ENCODE peak calls at places on chromosomes 13 and 19, in seven cellular contexts. K is GM20000, M is AG10803, B is cardiac fibroblast, N is RWPE1, U is sigmoid colon, Y is B cell. T is an unnamed sample.

GRCh38 chr13:21338651-21339278 is 120.3 kb downstream of the ZDHHC20 start:
- DNase-seq in B (no peak), M (no peak), U (no peak), Y (no peak), N (no peak), K (no peak), T (no peak)

GRCh38 chr19:32901504-32902161 is 32.1 kb upstream of the SLC7A9 start:
- DNase-seq in Y (no peak), U (no peak), B (no peak), K (no peak), M (no peak), N (no peak), T (no peak)

GRCh38 chr13:23159587-23160240 is 21.1 kb upstream of the SGCG start:
- DNase-seq in N (no peak), Y (no peak), U (no peak), K (peak; percentile 39), M (no peak), B (no peak), T (peak; percentile 20)

GRCh38 chr13:23399254-23399796 is 34.2 kb downstream of the SACS start:
- DNase-seq in B (no peak), U (no peak), Y (no peak), M (no peak), N (no peak), K (no peak), T (no peak)

GRCh38 chr19:19338082-19338481 is 17.5 kb downstream of the MAU2 start:
- DNase-seq in Y (no peak), B (peak; percentile 33), K (no peak), M (peak; percentile 38), U (no peak), N (no peak), T (no peak)

GRCh38 chr19:3012522-3013260 is 16.4 kb downstream of the TLE2 start:
- DNase-seq in U (no peak), K (no peak), N (no peak), Y (no peak), B (peak; percentile 18), M (no peak), T (no peak)

GRCh38 chr13:46903748-46904147 is 6.9 kb upstream of the HTR2A start:
- DNase-seq in N (peak; percentile 13), U (no peak), K (no peak), Y (no peak), M (peak; percentile 45), B (peak; percentile 51), T (no peak)

GRCh38 chr19:14772467-14772866 is 5.9 kb downstream of the ADGRE2 start:
- DNase-seq in B (no peak), M (no peak), K (no peak), N (no peak), Y (no peak), U (no peak), T (no peak)

GRCh38 chr19:11849264-11849615 is 714 bp downstream of the ZNF439 start:
- DNase-seq in B (peak; percentile 8), M (peak; percentile 1), U (no peak), Y (peak; percentile 77), N (no peak), K (peak; percentile 47), T (no peak)

GRCh38 chr19:2478324-2478755 is 2.4 kb downstream of the GADD45B start:
- DNase-seq in K (no peak), M (peak; percentile 79), B (peak; percentile 85), U (peak; percentile 94), N (no peak), Y (no peak), T (no peak)

GRCh38 chr19:8500158-8500557 is 2.3 kb downstream of the PRAM1 start:
- DNase-seq in M (no peak), K (no peak), B (peak; percentile 7), N (no peak), Y (no peak), U (no peak), T (no peak)

GRCh38 chr13:113933901-113934300 is 40.0 kb downstream of the C13orf46 start:
- DNase-seq in U (peak; percentile 50), N (no peak), B (no peak), M (no peak), Y (no peak), K (no peak), T (no peak)

GRCh38 chr19:29702161-29702957 is 12.7 kb downstream of the C19orf12 start:
- DNase-seq in U (no peak), M (no peak), Y (no peak), N (no peak), B (no peak), K (no peak), T (no peak)

GRCh38 chr13:29520671-29521070 is 74.8 kb downstream of the SLC7A1 start:
- DNase-seq in K (no peak), U (no peak), B (peak; percentile 68), Y (no peak), N (no peak), M (peak; percentile 91), T (no peak)

GRCh38 chr13:41649659-41650058 is 192.3 kb downstream of the RGCC start:
- DNase-seq in N (no peak), U (no peak), K (no peak), B (peak; percentile 28), Y (no peak), M (peak; percentile 33), T (no peak)

DNA sequence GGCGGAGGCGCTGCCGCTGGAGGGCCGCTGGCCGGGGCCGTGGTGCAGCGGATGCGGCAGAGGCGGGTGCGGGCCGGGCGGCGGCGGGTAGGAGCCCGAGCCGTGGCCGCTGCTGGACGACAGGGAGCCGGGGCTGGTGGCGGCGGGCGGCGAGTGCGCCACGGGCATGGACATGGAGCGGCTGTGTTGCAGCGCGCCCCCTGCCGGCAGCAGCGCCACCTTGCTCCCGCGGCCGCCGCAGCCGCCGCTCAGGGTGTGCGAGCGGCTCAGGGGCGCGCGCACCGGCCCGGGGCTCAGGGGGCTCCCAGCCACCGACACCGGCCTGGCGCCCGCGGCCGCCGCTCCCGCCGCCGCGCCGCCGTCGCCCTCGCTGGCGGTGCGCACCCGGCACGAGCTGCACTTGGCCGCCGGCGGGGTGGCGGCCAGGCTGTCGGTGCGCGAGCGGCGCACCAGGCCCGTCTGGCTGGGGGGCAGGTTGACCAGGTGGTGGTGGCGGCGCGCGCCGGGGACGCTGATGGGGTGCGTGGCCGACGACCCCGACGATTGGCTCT is 1.7 kb downstream of the IRS2 start:
- DNase-seq in Y (no peak), U (peak; percentile 88), K (peak; percentile 61), N (no peak), M (peak; percentile 81), B (peak; percentile 85), T (no peak)
- TF ChIP-seq CTCF in Y (peak; percentile 44), U (no peak), K (no peak), N (peak; percentile 83), M (no peak), B (peak; percentile 18), T (no peak)

GRCh38 chr13:110442946-110443632 is 118.4 kb downstream of the RAB20 start:
- DNase-seq in N (peak; percentile 53), B (peak; percentile 68), U (no peak), M (peak; percentile 58), K (no peak), Y (no peak), T (no peak)

GRCh38 chr13:110445183-110445582 is 116.3 kb downstream of the RAB20 start:
- DNase-seq in K (peak; percentile 52), M (peak; percentile 55), U (no peak), B (no peak), Y (no peak), N (no peak), T (peak; percentile 44)

GRCh38 chr13:110445722-110446569 is 115.6 kb downstream of the RAB20 start:
- DNase-seq in M (no peak), K (no peak), B (no peak), N (no peak), U (no peak), Y (no peak), T (no peak)

GRCh38 chr13:110443633-110444225 is 117.8 kb downstream of the RAB20 start:
- DNase-seq in B (no peak), N (no peak), K (no peak), M (no peak), Y (no peak), U (no peak), T (no peak)

GRCh38 chr13:110444226-110444653 is 117.3 kb downstream of the RAB20 start:
- DNase-seq in M (peak; percentile 47), Y (no peak), K (no peak), N (no peak), B (peak; percentile 49), U (peak; percentile 83), T (peak; percentile 47)
- TF ChIP-seq CTCF in M (peak; percentile 55), Y (no peak), K (peak; percentile 19), N (no peak), B (peak; percentile 41), U (peak; percentile 19), T (no peak)

GRCh38 chr13:33692531-33692930 is 125.4 kb upstream of the RFC3 start:
- DNase-seq in M (no peak), Y (no peak), K (no peak), U (no peak), B (no peak), N (no peak), T (no peak)
- TF ChIP-seq CTCF in M (no peak), Y (no peak), K (no peak), U (no peak), B (no peak), N (no peak), T (no peak)

GRCh38 chr19:51338563-51339312 is 3.2 kb downstream of the VSIG10L start:
- DNase-seq in U (peak; percentile 91), Y (peak; percentile 85), B (peak; percentile 79), K (peak; percentile 94), M (peak; percentile 63), N (peak; percentile 85), T (peak; percentile 93)

GRCh38 chr19:51337861-51338562 is 3.9 kb downstream of the VSIG10L start:
- DNase-seq in U (no peak), N (no peak), B (no peak), Y (no peak), M (no peak), K (no peak), T (no peak)

GRCh38 chr19:51341066-51341465 is 873 bp downstream of the VSIG10L start:
- DNase-seq in B (no peak), K (no peak), M (no peak), U (no peak), N (no peak), Y (no peak), T (no peak)

GRCh38 chr19:51339313-51339686 is 2.6 kb downstream of the VSIG10L start:
- DNase-seq in K (peak; percentile 45), U (no peak), N (peak; percentile 28), B (no peak), M (no peak), Y (no peak), T (no peak)

GRCh38 chr19:51339687-51340656 is 2.0 kb downstream of the VSIG10L start:
- DNase-seq in N (peak; percentile 98), Y (peak; percentile 93), U (peak; percentile 100), K (peak; percentile 100), B (peak; percentile 99), M (peak; percentile 97), T (peak; percentile 100)
- TF ChIP-seq CTCF in N (peak; percentile 53), Y (peak; percentile 22), U (no peak), K (no peak), B (no peak), M (no peak), T (peak; percentile 46)

GRCh38 chr19:44891016-44891882 is at the start of gene TOMM40:
- DNase-seq in K (peak; percentile 100), U (peak; percentile 100), B (no peak), M (no peak), Y (no peak), N (no peak), T (no peak)
- TF ChIP-seq CTCF in K (no peak), U (no peak), B (no peak), M (no peak), Y (no peak), N (no peak), T (no peak)

T was measured in GM10248.